ENCODE peak calls at places on chromosome 13, in seven cellular contexts. One of them, this sample, is unnamed.
A peak's percentile ranks its signal among the peaks of the same experiment; 100 is the strongest.

GRCh38 chr13:90171649-90172048 is 1175.8 kb upstream of the MIR17HG start:
- DNase-seq in HCT116: no peak
- DNase-seq in GM12878: no peak
- DNase-seq in HepG2: no peak
- DNase-seq in H1: no peak
- DNase-seq in SK-N-SH: no peak
- DNase-seq in K562: no peak
- DNase-seq in this sample: no peak

GRCh38 chr13:56755181-56755580 is 385.5 kb upstream of the PRR20A start:
- DNase-seq in SK-N-SH: no peak
- DNase-seq in HCT116: no peak
- DNase-seq in H1: no peak
- DNase-seq in HepG2: no peak
- DNase-seq in GM12878: no peak
- DNase-seq in K562: no peak
- DNase-seq in this sample: peak; percentile 53

GRCh38 chr13:43021926-43022670 is 1.3 kb upstream of the DNAJC15 start:
- DNase-seq in H1: no peak
- DNase-seq in HCT116: no peak
- DNase-seq in HepG2: no peak
- DNase-seq in GM12878: no peak
- DNase-seq in SK-N-SH: no peak
- DNase-seq in K562: no peak
- DNase-seq in this sample: no peak

GRCh38 chr13:19817510-19818158 is 34.9 kb upstream of the PSPC1 start:
- DNase-seq in HCT116: no peak
- DNase-seq in H1: no peak
- DNase-seq in K562: no peak
- DNase-seq in SK-N-SH: no peak
- DNase-seq in HepG2: no peak
- DNase-seq in GM12878: no peak
- DNase-seq in this sample: no peak

GRCh38 chr13:111875922-111876321 is 191.0 kb upstream of the SOX1 start:
- DNase-seq in HepG2: no peak
- DNase-seq in GM12878: no peak
- DNase-seq in H1: no peak
- DNase-seq in HCT116: no peak
- DNase-seq in K562: no peak
- DNase-seq in SK-N-SH: no peak
- DNase-seq in this sample: no peak

GRCh38 chr13:24264976-24265375 is 44.4 kb upstream of the C1QTNF9 start:
- DNase-seq in SK-N-SH: no peak
- DNase-seq in HepG2: no peak
- DNase-seq in GM12878: no peak
- DNase-seq in K562: no peak
- DNase-seq in HCT116: no peak
- DNase-seq in H1: no peak
- DNase-seq in this sample: no peak

GRCh38 chr13:59480398-59480797 is 683.3 kb downstream of the DIAPH3 start:
- DNase-seq in K562: no peak
- DNase-seq in HepG2: no peak
- DNase-seq in GM12878: no peak
- DNase-seq in SK-N-SH: no peak
- DNase-seq in H1: no peak
- DNase-seq in HCT116: no peak
- DNase-seq in this sample: no peak

GRCh38 chr13:66578305-66578704 is 651.8 kb downstream of the PCDH9 start:
- DNase-seq in K562: no peak
- DNase-seq in HCT116: no peak
- DNase-seq in GM12878: no peak
- DNase-seq in HepG2: no peak
- DNase-seq in SK-N-SH: no peak
- DNase-seq in H1: no peak
- DNase-seq in this sample: no peak

GRCh38 chr13:40651866-40652587 is 14.4 kb downstream of the FOXO1 start:
- DNase-seq in GM12878: no peak
- DNase-seq in SK-N-SH: no peak
- DNase-seq in K562: no peak
- DNase-seq in HepG2: no peak
- DNase-seq in HCT116: no peak
- DNase-seq in H1: peak; percentile 66
- DNase-seq in this sample: no peak

GRCh38 chr13:94947965-94948371 is 235.6 kb upstream of the SOX21 start:
- DNase-seq in H1: peak; percentile 49
- DNase-seq in HCT116: no peak
- DNase-seq in SK-N-SH: no peak
- DNase-seq in K562: no peak
- DNase-seq in GM12878: no peak
- DNase-seq in HepG2: no peak
- DNase-seq in this sample: no peak

GRCh38 chr13:112711528-112712265 is 21.9 kb downstream of the ATP11A start:
- DNase-seq in HCT116: peak; percentile 85
- DNase-seq in SK-N-SH: no peak
- DNase-seq in GM12878: no peak
- DNase-seq in HepG2: peak; percentile 76
- DNase-seq in K562: peak; percentile 94
- DNase-seq in H1: peak; percentile 86
- DNase-seq in this sample: no peak

GRCh38 chr13:114339779-114340534 is 25.7 kb downstream of the CHAMP1 start:
- DNase-seq in HCT116: peak; percentile 51
- DNase-seq in GM12878: no peak
- DNase-seq in K562: no peak
- DNase-seq in H1: no peak
- DNase-seq in HepG2: peak; percentile 22
- DNase-seq in SK-N-SH: peak; percentile 70
- DNase-seq in this sample: peak; percentile 75

GRCh38 chr13:94239135-94239534 is 240.3 kb downstream of the DCT start:
- DNase-seq in K562: no peak
- DNase-seq in HepG2: no peak
- DNase-seq in SK-N-SH: no peak
- DNase-seq in GM12878: no peak
- DNase-seq in HCT116: no peak
- DNase-seq in H1: no peak
- DNase-seq in this sample: no peak

GRCh38 chr13:104975272-104975671 is 1560.2 kb downstream of the EFNB2 start:
- DNase-seq in H1: no peak
- DNase-seq in GM12878: no peak
- DNase-seq in K562: no peak
- DNase-seq in HCT116: no peak
- DNase-seq in SK-N-SH: no peak
- DNase-seq in HepG2: no peak
- DNase-seq in this sample: no peak

GRCh38 chr13:84366484-84366883 is 484.2 kb upstream of the SLITRK1 start:
- DNase-seq in H1: no peak
- DNase-seq in HepG2: no peak
- DNase-seq in GM12878: no peak
- DNase-seq in K562: no peak
- DNase-seq in HCT116: no peak
- DNase-seq in SK-N-SH: no peak
- DNase-seq in this sample: peak; percentile 7

GRCh38 chr13:109145631-109146030 is 516.2 kb downstream of the MYO16 start:
- DNase-seq in SK-N-SH: peak; percentile 79
- DNase-seq in HepG2: peak; percentile 13
- DNase-seq in K562: peak; percentile 15
- DNase-seq in HCT116: peak; percentile 58
- DNase-seq in H1: no peak
- DNase-seq in GM12878: no peak
- DNase-seq in this sample: peak; percentile 65

GRCh38 chr13:60392136-60392535 is 4.9 kb upstream of the TDRD3 start:
- DNase-seq in HCT116: no peak
- DNase-seq in H1: no peak
- DNase-seq in GM12878: no peak
- DNase-seq in SK-N-SH: no peak
- DNase-seq in HepG2: no peak
- DNase-seq in K562: no peak
- DNase-seq in this sample: no peak

GRCh38 chr13:23087884-23088283 is 92.9 kb upstream of the SGCG start:
- DNase-seq in H1: no peak
- DNase-seq in HepG2: peak; percentile 23
- DNase-seq in SK-N-SH: peak; percentile 34
- DNase-seq in K562: peak; percentile 31
- DNase-seq in GM12878: no peak
- DNase-seq in HCT116: peak; percentile 35
- DNase-seq in this sample: peak; percentile 7

GRCh38 chr13:107807306-107808073 is 407.8 kb downstream of the LIG4 start:
- DNase-seq in K562: no peak
- DNase-seq in H1: no peak
- DNase-seq in HCT116: no peak
- DNase-seq in HepG2: no peak
- DNase-seq in GM12878: no peak
- DNase-seq in SK-N-SH: no peak
- DNase-seq in this sample: no peak

GRCh38 chr13:57787058-57787791 is 155.7 kb downstream of the PCDH17 start:
- DNase-seq in GM12878: no peak
- DNase-seq in SK-N-SH: no peak
- DNase-seq in HCT116: no peak
- DNase-seq in K562: no peak
- DNase-seq in HepG2: no peak
- DNase-seq in H1: peak; percentile 31
- DNase-seq in this sample: no peak

GRCh38 chr13:102586615-102587014 is 10.2 kb upstream of the TPP2 start:
- DNase-seq in SK-N-SH: no peak
- DNase-seq in H1: no peak
- DNase-seq in HepG2: no peak
- DNase-seq in HCT116: no peak
- DNase-seq in K562: no peak
- DNase-seq in GM12878: no peak
- DNase-seq in this sample: no peak
- TF ChIP-seq JUND in SK-N-SH: no peak
- TF ChIP-seq JUND in H1: no peak
- TF ChIP-seq JUND in HepG2: no peak
- TF ChIP-seq JUND in HCT116: no peak
- TF ChIP-seq JUND in K562: no peak
- TF ChIP-seq JUND in GM12878: no peak
- TF ChIP-seq JUND in this sample: no peak

DNA sequence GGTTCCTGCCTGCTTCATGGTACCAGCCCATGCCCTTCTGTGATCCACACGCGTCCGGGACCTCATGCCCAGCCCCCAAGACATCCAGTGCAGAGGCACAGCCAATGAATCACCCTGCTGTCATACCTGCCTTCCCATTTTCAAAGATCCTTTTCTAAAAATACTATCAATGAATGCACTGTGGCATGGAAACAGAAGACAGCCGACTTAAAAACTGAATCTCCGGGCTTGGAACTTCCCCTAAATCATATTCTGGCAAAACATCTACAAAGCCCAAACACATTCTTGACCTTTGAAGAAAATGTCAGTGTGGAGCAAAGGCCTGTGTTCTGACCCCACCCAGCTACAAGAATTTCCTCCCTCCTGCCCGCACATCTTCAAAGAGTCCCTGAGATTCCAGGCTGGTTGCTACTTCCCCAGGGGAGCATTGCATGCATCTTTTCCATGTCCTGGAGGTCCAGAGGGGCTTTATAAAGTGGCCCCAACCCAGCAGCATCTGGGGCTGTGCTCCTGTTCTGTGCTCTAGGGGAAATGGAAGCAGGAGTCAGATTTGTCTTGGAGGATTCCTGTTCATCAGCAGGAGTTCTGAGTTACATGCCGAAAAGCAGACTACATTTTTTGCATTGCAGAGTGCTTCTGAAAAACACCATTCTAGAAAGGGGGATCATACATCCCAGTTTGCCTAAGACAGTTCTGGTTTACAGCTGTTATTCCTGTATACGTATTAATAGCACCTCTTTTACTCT is 135.2 kb downstream of the USP12 start:
- DNase-seq in K562: no peak
- DNase-seq in GM12878: no peak
- DNase-seq in SK-N-SH: no peak
- DNase-seq in HCT116: peak; percentile 32
- DNase-seq in HepG2: no peak
- DNase-seq in H1: no peak
- DNase-seq in this sample: no peak
- TF ChIP-seq JUND in K562: no peak
- TF ChIP-seq JUND in GM12878: no peak
- TF ChIP-seq JUND in SK-N-SH: peak; percentile 9
- TF ChIP-seq JUND in HCT116: no peak
- TF ChIP-seq JUND in HepG2: no peak
- TF ChIP-seq JUND in H1: no peak
- TF ChIP-seq JUND in this sample: no peak

GRCh38 chr13:33676700-33677048 is 141.3 kb upstream of the RFC3 start:
- DNase-seq in K562: no peak
- DNase-seq in HepG2: peak; percentile 88
- DNase-seq in HCT116: no peak
- DNase-seq in GM12878: no peak
- DNase-seq in SK-N-SH: peak; percentile 66
- DNase-seq in H1: no peak
- DNase-seq in this sample: peak; percentile 84
- TF ChIP-seq JUND in K562: no peak
- TF ChIP-seq JUND in HepG2: no peak
- TF ChIP-seq JUND in HCT116: no peak
- TF ChIP-seq JUND in GM12878: no peak
- TF ChIP-seq JUND in SK-N-SH: no peak
- TF ChIP-seq JUND in H1: no peak
- TF ChIP-seq JUND in this sample: no peak

GRCh38 chr13:27928353-27928804 is 8.6 kb downstream of the PDX1 start:
- DNase-seq in GM12878: no peak
- DNase-seq in HepG2: no peak
- DNase-seq in SK-N-SH: no peak
- DNase-seq in H1: no peak
- DNase-seq in K562: no peak
- DNase-seq in HCT116: no peak
- DNase-seq in this sample: no peak

GRCh38 chr13:27929868-27930267 is 10.1 kb downstream of the PDX1 start:
- DNase-seq in HCT116: no peak
- DNase-seq in SK-N-SH: no peak
- DNase-seq in K562: no peak
- DNase-seq in HepG2: no peak
- DNase-seq in GM12878: no peak
- DNase-seq in H1: no peak
- DNase-seq in this sample: no peak

GRCh38 chr13:27928805-27929753 is 9.3 kb downstream of the PDX1 start:
- DNase-seq in H1: no peak
- DNase-seq in K562: no peak
- DNase-seq in HepG2: no peak
- DNase-seq in SK-N-SH: no peak
- DNase-seq in HCT116: no peak
- DNase-seq in GM12878: no peak
- DNase-seq in this sample: no peak

DNA sequence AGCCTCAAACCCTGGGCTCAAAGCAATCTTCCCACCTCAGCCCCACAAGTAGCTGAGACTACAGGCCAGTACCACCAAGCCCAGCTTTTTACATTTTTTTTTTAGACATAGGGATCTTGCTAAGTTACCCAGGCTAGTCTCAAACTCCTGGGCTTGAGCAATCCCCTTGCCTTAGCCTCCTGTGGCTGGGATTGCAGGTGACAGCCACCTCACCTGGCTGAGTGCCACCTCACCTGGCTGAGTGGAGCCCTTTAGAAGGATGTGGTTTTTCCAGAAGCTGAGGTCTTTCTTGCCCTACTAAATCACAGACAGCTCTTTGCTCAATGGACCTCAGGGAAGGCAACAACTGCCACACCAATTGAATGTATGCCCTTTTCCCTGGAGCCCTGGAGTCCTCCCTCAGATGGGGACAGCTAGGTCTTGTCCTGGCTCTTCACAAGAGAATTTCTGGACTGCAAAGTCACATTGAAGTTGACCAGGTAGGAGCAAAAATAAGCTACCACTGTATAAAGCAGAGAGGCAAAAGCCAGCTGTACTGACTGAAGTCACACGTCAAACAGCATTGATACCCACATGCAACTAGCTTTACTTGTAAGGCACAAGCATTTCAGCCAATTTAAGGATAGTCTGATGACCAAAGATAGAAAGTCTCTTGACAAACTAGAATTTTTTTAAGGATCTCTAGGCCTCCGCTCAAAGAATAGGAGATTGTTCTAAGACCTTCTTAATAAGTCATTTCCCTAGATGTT is 14.0 kb downstream of the PDX1 start:
- DNase-seq in SK-N-SH: no peak
- DNase-seq in HepG2: no peak
- DNase-seq in H1: no peak
- DNase-seq in HCT116: no peak
- DNase-seq in K562: no peak
- DNase-seq in GM12878: no peak
- DNase-seq in this sample: peak; percentile 6
- TF ChIP-seq JUND in SK-N-SH: no peak
- TF ChIP-seq JUND in HepG2: no peak
- TF ChIP-seq JUND in H1: no peak
- TF ChIP-seq JUND in HCT116: no peak
- TF ChIP-seq JUND in K562: no peak
- TF ChIP-seq JUND in GM12878: no peak
- TF ChIP-seq JUND in this sample: no peak

This sample was measured in T47D.